ENCODE peak calls at places on chromosomes 13 and 19, in eight cellular contexts. E is psoas muscle, V is Panc1, C is BJ, A is sigmoid colon, H is Calu3, P is retinal pigment epithelial cell, R is left ventricle myocardium inferior. M is an unnamed sample.

GRCh38 chr13:32582991-32583390 is 3.3 kb upstream of the PDS5B start:
- DNase-seq in C (no peak), H (no peak), V (no peak), P (no peak), R (no peak), A (no peak), E (no peak), M (no peak)

GRCh38 chr13:109651854-109652253 is 134.5 kb downstream of the IRS2 start:
- DNase-seq in E (no peak), C (no peak), P (no peak), A (no peak), H (no peak), V (no peak), R (no peak), M (no peak)

GRCh38 chr19:56142087-56142787 is 1.1 kb downstream of the ZNF444 start:
- DNase-seq in E (no peak), A (no peak), C (no peak), V (no peak), P (no peak), R (no peak), H (peak), M (no peak)

GRCh38 chr13:40165533-40165932 is 500.9 kb downstream of the FOXO1 start:
- DNase-seq in A (no peak), P (no peak), R (no peak), V (no peak), H (no peak), C (no peak), E (no peak), M (no peak)

GRCh38 chr19:33384983-33385382 is 11.5 kb downstream of the CEBPG start:
- DNase-seq in E (no peak), C (no peak), V (no peak), P (no peak), R (no peak), H (no peak), A (peak), M (no peak)

GRCh38 chr19:39131255-39131755 is 5.7 kb downstream of the PAK4 start:
- DNase-seq in A (peak), H (no peak), V (no peak), R (peak), E (peak), C (no peak), P (no peak), M (peak)

GRCh38 chr19:29752450-29753025 is 37.5 kb upstream of the C19orf12 start:
- DNase-seq in P (no peak), C (no peak), V (no peak), R (no peak), E (no peak), A (no peak), H (no peak), M (no peak)

GRCh38 chr13:30033681-30034447 is 183.4 kb upstream of the UBL3 start:
- DNase-seq in C (peak), V (no peak), H (no peak), R (no peak), E (no peak), P (no peak), A (no peak), M (no peak)

GRCh38 chr13:20825476-20825875 is 51.7 kb upstream of the EEF1AKMT1 start:
- DNase-seq in H (no peak), C (no peak), V (no peak), A (no peak), P (no peak), E (no peak), R (no peak), M (no peak)

GRCh38 chr19:18346091-18346490 is 5.7 kb downstream of the PGPEP1 start:
- DNase-seq in V (no peak), A (no peak), P (no peak), H (no peak), R (no peak), E (no peak), C (no peak), M (no peak)

GRCh38 chr13:48580185-48580803 is 47.4 kb upstream of the RCBTB2 start:
- DNase-seq in C (peak), E (peak), V (peak), R (peak), A (peak), P (no peak), H (peak), M (no peak)

GRCh38 chr19:6048808-6049405 is 61.4 kb downstream of the RFX2 start:
- DNase-seq in V (peak), E (peak), A (peak), P (no peak), C (no peak), H (peak), R (peak), M (peak)

GRCh38 chr19:51258165-51258564 is 7.3 kb downstream of the SIGLECL1 start:
- DNase-seq in P (no peak), H (no peak), V (no peak), E (no peak), C (no peak), A (no peak), R (no peak), M (no peak)

GRCh38 chr13:45138282-45138681 is 18.0 kb downstream of the GTF2F2 start:
- DNase-seq in C (no peak), A (no peak), V (no peak), P (no peak), H (no peak), R (no peak), E (no peak), M (no peak)

GRCh38 chr19:46616631-46617322 is 8.1 kb downstream of the PTGIR start:
- DNase-seq in H (peak), V (no peak), P (no peak), A (no peak), E (no peak), C (no peak), R (peak), M (peak)

GRCh38 chr19:33214621-33215020 is 11.0 kb downstream of the SLC7A10 start:
- DNase-seq in P (no peak), A (no peak), V (no peak), C (no peak), R (no peak), H (peak), E (no peak), M (peak)

GRCh38 chr13:43354147-43354945 is 331.0 kb downstream of the DNAJC15 start:
- DNase-seq in V (no peak), R (no peak), A (no peak), H (no peak), P (no peak), C (no peak), E (no peak), M (no peak)

GRCh38 chr13:40440990-40441820 is 225.2 kb downstream of the FOXO1 start:
- DNase-seq in R (peak), C (no peak), H (peak), P (peak), V (no peak), A (peak), E (peak), M (no peak)

GRCh38 chr19:16589917-16590316 is 17.7 kb upstream of the SLC35E1 start:
- DNase-seq in R (no peak), H (no peak), C (no peak), V (no peak), P (no peak), E (no peak), A (no peak), M (no peak)

GRCh38 chr19:1285737-1286360 is at the start of gene EFNA2:
- DNase-seq in P (no peak), A (no peak), E (no peak), C (no peak), R (no peak), V (no peak), H (no peak), M (no peak)

GRCh38 chr13:78192721-78193120 is 274.1 kb upstream of the EDNRB start:
- DNase-seq in P (no peak), E (no peak), R (no peak), C (peak), H (no peak), A (no peak), V (no peak), M (no peak)

GRCh38 chr19:40982594-40983101 is 8.4 kb upstream of the CYP2B6 start:
- DNase-seq in E (no peak), V (no peak), P (no peak), A (no peak), C (no peak), R (no peak), H (no peak), M (no peak)

GRCh38 chr13:36745436-36745835 is 71.6 kb downstream of the SERTM1 start:
- DNase-seq in R (no peak), C (no peak), A (no peak), V (no peak), H (no peak), P (no peak), E (no peak), M (no peak)

GRCh38 chr13:60482012-60482411 is 85.0 kb downstream of the TDRD3 start:
- DNase-seq in H (no peak), C (no peak), A (no peak), R (no peak), V (no peak), P (no peak), E (no peak), M (no peak)

GRCh38 chr19:18304194-18304495 is 18.7 kb downstream of the LSM4 start:
- DNase-seq in H (no peak), E (peak), C (no peak), A (no peak), P (no peak), V (no peak), R (peak), M (no peak)

GRCh38 chr13:67620665-67621064 is 390.5 kb upstream of the PCDH9 start:
- DNase-seq in V (no peak), H (no peak), P (peak), E (no peak), R (no peak), A (no peak), C (no peak), M (no peak)

GRCh38 chr19:5624154-5624663 is 1.3 kb downstream of the SAFB start:
- DNase-seq in P (peak), A (peak), E (no peak), C (no peak), V (no peak), R (peak), H (no peak), M (no peak)

GRCh38 chr19:33440241-33440640 is 66.7 kb downstream of the CEBPG start:
- DNase-seq in V (no peak), E (no peak), P (no peak), C (no peak), R (peak), H (no peak), A (peak), M (no peak)

GRCh38 chr13:80665792-80666333 is 324.9 kb upstream of the SPRY2 start:
- DNase-seq in A (no peak), R (no peak), C (no peak), H (no peak), P (no peak), V (no peak), E (no peak), M (no peak)

GRCh38 chr19:17289489-17289888 is 7.8 kb downstream of the ANKLE1 start:
- DNase-seq in C (no peak), E (peak), R (peak), H (no peak), P (no peak), V (no peak), A (peak), M (peak)

GRCh38 chr19:5844456-5845433 is 5.2 kb upstream of the FUT6 start:
- DNase-seq in A (no peak), E (no peak), V (no peak), P (no peak), H (no peak), C (no peak), R (no peak), M (no peak)

GRCh38 chr13:57408312-57408711 is 223.2 kb upstream of the PCDH17 start:
- DNase-seq in V (no peak), P (no peak), R (no peak), E (no peak), C (no peak), H (no peak), A (no peak), M (no peak)

GRCh38 chr19:7850429-7850819 is 20.4 kb downstream of the EVI5L start:
- DNase-seq in A (no peak), C (no peak), H (no peak), P (no peak), R (no peak), E (no peak), V (no peak), M (no peak)

GRCh38 chr13:83620535-83621220 is 261.6 kb downstream of the SLITRK1 start:
- DNase-seq in A (no peak), E (no peak), R (no peak), V (no peak), C (no peak), P (no peak), H (no peak), M (no peak)

GRCh38 chr19:5394907-5395505 is 54.4 kb upstream of the PTPRS start:
- DNase-seq in C (no peak), V (no peak), R (no peak), H (no peak), A (no peak), E (no peak), P (no peak), M (peak)

GRCh38 chr19:588093-588742 is 1.5 kb upstream of the HCN2 start:
- DNase-seq in E (peak), H (peak), R (peak), A (peak), C (peak), P (no peak), V (no peak), M (peak)

GRCh38 chr13:101869553-101869952 is 417.1 kb downstream of the ITGBL1 start:
- DNase-seq in A (no peak), C (peak), V (no peak), H (no peak), P (no peak), R (no peak), E (no peak), M (no peak)

DNA sequence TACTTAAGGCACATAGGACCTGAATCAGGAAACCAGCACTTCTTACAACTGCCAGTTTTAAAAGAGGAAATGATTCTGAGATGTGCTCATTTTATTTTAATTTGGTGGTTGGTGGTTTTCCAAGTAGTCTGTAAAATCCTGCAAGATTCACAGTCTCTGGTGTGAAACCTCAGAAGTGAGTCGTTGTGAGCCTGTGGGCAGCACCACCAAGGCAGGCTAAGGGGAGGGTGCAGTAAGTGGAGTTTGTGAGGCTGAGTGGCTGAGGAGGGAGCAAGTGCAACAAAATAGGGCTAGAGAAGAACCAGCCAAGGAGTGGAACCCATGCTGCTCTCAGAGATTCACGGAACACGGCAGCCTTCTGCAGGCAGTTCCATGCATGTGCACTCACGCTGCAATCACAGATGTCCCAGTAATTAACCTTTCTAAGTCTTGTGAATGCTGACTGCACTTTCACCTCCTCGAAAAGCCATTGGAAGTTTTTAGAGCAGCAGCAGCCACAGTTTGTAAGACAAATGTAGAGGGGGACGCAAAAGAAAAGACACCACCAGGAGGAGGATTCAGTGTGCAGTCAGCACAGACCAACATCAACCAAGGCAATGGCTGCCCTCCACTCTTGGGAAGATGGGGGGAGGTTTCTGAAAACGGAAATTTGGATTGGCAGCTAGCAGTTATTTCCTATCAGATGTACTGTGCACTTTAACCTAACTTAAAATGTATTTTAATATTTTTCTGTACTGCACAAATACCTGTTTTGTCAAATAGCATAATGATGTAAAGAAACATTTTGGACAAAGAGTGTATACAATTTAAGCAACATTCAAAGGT is 44.9 kb downstream of the ESD start:
- DNase-seq in V (no peak), E (no peak), P (no peak), H (no peak), A (no peak), R (no peak), C (no peak), M (no peak)
- TF ChIP-seq CTCF in V (no peak), E (no peak), P (no peak), H (no peak), A (no peak), R (peak), C (no peak), M (no peak)

GRCh38 chr13:108428691-108429090 is 159.2 kb downstream of the TNFSF13B start:
- DNase-seq in H (no peak), C (no peak), P (no peak), E (no peak), V (no peak), A (no peak), R (no peak), M (no peak)

GRCh38 chr13:108426893-108427292 is 157.4 kb downstream of the TNFSF13B start:
- DNase-seq in V (no peak), H (no peak), A (no peak), P (no peak), R (no peak), C (no peak), E (no peak), M (no peak)

GRCh38 chr13:108419768-108420167 is 150.2 kb downstream of the TNFSF13B start:
- DNase-seq in P (no peak), C (no peak), H (no peak), E (no peak), V (no peak), R (no peak), A (no peak), M (no peak)

GRCh38 chr13:108427355-108427754 is 157.8 kb downstream of the TNFSF13B start:
- DNase-seq in E (no peak), A (no peak), P (no peak), R (no peak), H (no peak), V (no peak), C (no peak), M (no peak)

GRCh38 chr13:108425056-108425455 is 155.5 kb downstream of the TNFSF13B start:
- DNase-seq in R (no peak), P (peak), C (no peak), V (no peak), H (no peak), E (no peak), A (no peak), M (no peak)
- TF ChIP-seq CTCF in R (no peak), P (no peak), C (no peak), V (no peak), H (no peak), E (no peak), A (no peak), M (no peak)

GRCh38 chr19:48637948-48638830 is 1.0 kb upstream of the DBP start:
- DNase-seq in R (peak), P (peak), V (peak), C (peak), H (peak), A (peak), E (peak), M (peak)
- TF ChIP-seq CTCF in R (no peak), P (peak), V (no peak), C (peak), H (no peak), A (no peak), E (no peak), M (peak)

DNA sequence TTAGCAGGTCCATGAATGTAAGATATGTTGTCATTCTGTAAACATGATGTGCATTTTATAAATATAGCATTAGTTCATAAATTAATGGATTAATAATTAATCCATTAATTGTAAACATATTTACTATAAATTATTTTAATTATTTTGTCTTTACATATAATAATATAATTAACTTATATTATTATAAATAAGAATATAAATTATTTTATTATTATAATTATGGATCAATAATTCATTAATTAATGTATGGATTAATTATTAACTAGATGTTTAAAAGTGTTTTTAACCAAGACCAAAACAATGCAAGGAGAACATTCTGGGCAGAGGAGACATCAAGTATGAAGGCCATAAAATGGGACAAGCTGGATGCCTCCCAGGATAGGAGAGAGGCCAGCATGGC is 72.0 kb downstream of the RUBCNL start:
- DNase-seq in P (no peak), A (no peak), C (no peak), R (no peak), V (no peak), E (no peak), H (no peak), M (no peak)
- TF ChIP-seq CTCF in P (no peak), A (no peak), C (no peak), R (no peak), V (no peak), E (no peak), H (no peak), M (no peak)

GRCh38 chr19:45385392-45386221 is 15.2 kb upstream of the ERCC2 start:
- DNase-seq in H (no peak), A (no peak), C (no peak), P (no peak), V (no peak), R (no peak), E (no peak), M (no peak)
- TF ChIP-seq CTCF in H (no peak), A (no peak), C (no peak), P (no peak), V (no peak), R (no peak), E (no peak), M (no peak)

GRCh38 chr19:10431254-10431942 is 11.1 kb downstream of the PDE4A start:
- DNase-seq in V (no peak), H (no peak), P (no peak), R (peak), E (peak), A (peak), C (no peak), M (no peak)
- TF ChIP-seq CTCF in V (no peak), H (no peak), P (no peak), R (no peak), E (no peak), A (no peak), C (no peak), M (no peak)

DNA sequence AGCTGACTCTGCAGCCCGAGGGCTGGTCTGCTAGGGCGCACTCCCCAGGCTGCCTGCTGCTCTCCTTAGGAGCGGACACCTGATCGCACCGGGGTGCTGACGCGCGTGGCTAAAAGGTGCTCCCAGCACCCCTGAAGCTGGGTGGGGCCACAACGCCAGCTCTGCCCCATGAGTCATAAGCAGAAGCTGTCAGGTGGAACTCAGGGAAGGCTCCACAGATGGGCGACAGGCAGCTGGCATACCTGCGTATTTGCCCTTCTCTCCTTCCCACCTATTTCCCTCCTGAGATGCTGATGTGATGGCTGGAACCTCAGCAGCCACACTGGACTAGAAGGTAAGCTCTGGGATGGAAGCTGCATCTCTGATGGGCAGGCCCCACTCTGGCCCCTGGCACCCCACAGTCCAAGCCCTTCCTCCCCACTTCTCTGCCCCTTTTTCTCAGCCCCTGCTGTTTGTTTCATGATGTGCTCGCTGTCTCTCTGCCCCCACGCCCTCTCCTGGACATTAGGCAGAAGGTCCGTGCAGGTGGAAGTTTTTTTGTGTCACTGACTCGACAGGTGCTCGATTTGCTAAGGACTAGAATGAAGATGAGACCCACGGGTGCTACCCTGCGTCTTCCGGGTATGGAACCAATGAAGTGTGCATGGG is 30.3 kb upstream of the CACTIN start:
- DNase-seq in V (no peak), A (no peak), R (no peak), P (no peak), C (no peak), H (no peak), E (no peak), M (no peak)
- TF ChIP-seq CTCF in V (no peak), A (no peak), R (no peak), P (no peak), C (no peak), H (no peak), E (no peak), M (no peak)